ENCODE peak calls at places on chromosomes 6 and 20, in four cellular contexts. M, V, L and E are unnamed samples.

GRCh38 chr6:169813969-169814368 is 62.5 kb downstream of the ERMARD start:
- DNase-seq in V (no peak), L (no peak), M (no peak), E (no peak)

GRCh38 chr6:106886922-106887797 is 87.4 kb downstream of the CD24 start:
- DNase-seq in V (no peak), M (no peak), L (no peak), E (no peak)

GRCh38 chr20:63679799-63680305 is 16.6 kb upstream of the TNFRSF6B start:
- DNase-seq in M (no peak), L (no peak), V (no peak), E (no peak)

GRCh38 chr20:32893878-32894483 is 35.3 kb downstream of the EFCAB8 start:
- DNase-seq in M (peak; percentile 22), L (peak; percentile 16), V (no peak), E (peak; percentile 61)

GRCh38 chr6:43809417-43810305 is 39.6 kb downstream of the VEGFA start:
- DNase-seq in M (no peak), L (no peak), V (no peak), E (no peak)

GRCh38 chr6:110358536-110359148 is 493 bp upstream of the METTL24 start:
- DNase-seq in V (no peak), L (peak; percentile 20), M (no peak), E (no peak)

GRCh38 chr6:122798099-122798641 is 9.1 kb downstream of the SMPDL3A start:
- DNase-seq in L (peak; percentile 50), V (peak; percentile 81), M (no peak), E (no peak)

GRCh38 chr6:168060521-168060931 is 18.5 kb downstream of the FRMD1 start:
- DNase-seq in M (peak; percentile 72), L (peak; percentile 0), V (peak; percentile 80), E (peak; percentile 33)

GRCh38 chr6:88358846-88359245 is 192.7 kb upstream of the CNR1 start:
- DNase-seq in L (no peak), M (no peak), V (no peak), E (no peak)

GRCh38 chr6:36682328-36683144 is 4.0 kb downstream of the CDKN1A start:
- DNase-seq in V (peak; percentile 85), L (peak; percentile 37), M (peak; percentile 47), E (no peak)
- H3K4me3 ChIP-seq in V (no peak overlapping the region), L (peak overlapping the region; percentile 99), M (no peak overlapping the region), E (no peak overlapping the region)

GRCh38 chr20:44759595-44759994 is 13.9 kb downstream of the KCNK15 start:
- DNase-seq in V (no peak), L (no peak), M (no peak), E (no peak)
- H3K4me1 ChIP-seq in V (no peaks in the 10 kb centered on the region), L (no peaks in the 10 kb centered on the region), M (peaks cover 3% of the 10 kb centered on the region), E (no peaks in the 10 kb centered on the region)

DNA sequence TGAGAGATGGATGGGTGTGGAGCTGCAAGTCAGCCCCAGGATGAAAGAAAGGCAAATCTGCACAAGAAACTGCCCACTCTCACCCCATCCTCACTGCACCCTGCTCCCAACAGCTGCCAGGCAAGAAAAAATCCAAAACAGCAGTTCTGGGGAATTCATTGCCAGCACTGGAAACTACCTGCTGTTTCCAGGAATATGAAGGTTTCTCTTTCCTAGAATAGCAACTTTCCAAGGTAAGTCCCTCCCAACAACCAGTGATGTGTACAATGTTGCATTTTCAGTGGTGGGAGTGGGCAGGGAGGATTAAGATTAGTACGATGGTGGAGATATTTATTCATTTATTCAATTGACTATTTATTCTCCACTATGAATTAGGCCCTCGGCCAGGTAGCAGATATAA is 10.2 kb upstream of the HLA-DOB start:
- DNase-seq in M (no peak), L (no peak), V (no peak), E (no peak)
- H3K27me3 ChIP-seq in M (no peaks in the 10 kb centered on the region), L (no peaks in the 10 kb centered on the region), V (no peaks in the 10 kb centered on the region), E (no peaks in the 10 kb centered on the region)

GRCh38 chr20:31595654-31596411 is 9.3 kb upstream of the ID1 start:
- DNase-seq in L (peak; percentile 98), V (peak; percentile 86), M (peak; percentile 87), E (no peak)

GRCh38 chr20:31595380-31595653 is 9.8 kb upstream of the ID1 start:
- DNase-seq in L (no peak), M (no peak), V (no peak), E (no peak)

GRCh38 chr20:31594002-31594557 is 11.0 kb upstream of the ID1 start:
- DNase-seq in V (no peak), M (no peak), L (no peak), E (no peak)

GRCh38 chr20:31594558-31595379 is 10.3 kb upstream of the ID1 start:
- DNase-seq in V (peak; percentile 46), L (no peak), M (peak; percentile 67), E (no peak)

GRCh38 chr20:31593221-31594001 is 11.7 kb upstream of the ID1 start:
- DNase-seq in V (peak; percentile 94), L (peak; percentile 85), M (no peak), E (no peak)
- H3K4me3 ChIP-seq in V (no peak overlapping the region), L (no peak overlapping the region), M (no peak overlapping the region), E (no peak overlapping the region)

DNA sequence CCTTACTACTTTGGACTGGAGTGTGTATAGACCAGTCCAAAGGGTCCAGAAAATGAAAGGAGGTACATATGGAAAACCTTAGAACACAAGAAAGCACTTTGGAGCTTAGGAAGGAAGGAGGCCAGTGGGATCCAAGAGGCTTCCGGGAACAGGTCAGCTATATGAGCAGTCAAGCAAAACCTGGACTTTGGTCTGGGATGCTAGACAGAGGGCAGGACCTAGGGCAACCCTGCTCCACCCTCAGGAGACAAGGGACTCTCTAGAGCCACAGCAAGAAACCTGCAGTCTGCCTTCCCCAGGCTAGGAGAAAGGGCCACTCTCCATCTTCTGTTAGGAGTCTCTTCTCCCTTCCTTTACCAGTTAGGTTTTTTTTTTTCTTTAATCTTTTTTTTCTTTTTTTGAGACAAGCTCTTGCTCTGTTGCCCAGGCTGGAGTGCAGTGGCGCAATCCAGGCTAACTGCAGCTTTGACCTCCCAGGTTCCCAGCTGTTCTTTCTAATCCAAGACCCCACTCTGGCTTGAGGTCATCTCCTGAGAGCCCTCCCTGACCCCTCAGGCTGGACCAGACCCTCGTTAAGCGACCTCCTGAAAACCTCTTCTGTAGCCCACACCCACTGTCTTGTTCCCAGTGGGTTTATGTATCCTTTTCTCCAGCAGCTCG is 4.6 kb downstream of the KCNK5 start:
- DNase-seq in V (peak; percentile 66), M (no peak), L (no peak), E (no peak)
- H3K4me1 ChIP-seq in V (peaks cover 57% of the 10 kb centered on the region), M (peaks cover 2% of the 10 kb centered on the region), L (peaks cover 33% of the 10 kb centered on the region), E (peaks cover 9% of the 10 kb centered on the region)